ENCODE peak calls at places on chromosomes 7 and 10, in eight cellular contexts. L is adrenal gland; F is stimulated activated CD4-positive, alpha-beta T cell treated with anti-CD3 and anti-CD28 coated beads, Interleukin-4, amount 100 ng/mL, for 48 hours; H is iris pigment epithelial cell; T is endothelial cell; D is AG04449; K is HuH-7; Q is GM10248. X is an unnamed sample.

GRCh38 chr7:90239625-90240228 is 5.2 kb upstream of the CFAP69 start:
- DNase-seq in T (no peak), H (no peak), F (no peak), L (no peak), Q (no peak), D (no peak), K (no peak), X (no peak)

GRCh38 chr7:135742371-135742770 is 6.2 kb downstream of the FAM180A start:
- DNase-seq in H (no peak), F (no peak), D (no peak), Q (no peak), L (no peak), T (no peak), K (no peak), X (no peak)

GRCh38 chr7:158382363-158382988 is 205.1 kb downstream of the PTPRN2 start:
- DNase-seq in H (no peak), T (no peak), K (no peak), F (no peak), D (no peak), Q (no peak), L (no peak), X (no peak)

GRCh38 chr10:106424076-106424475 is 740.4 kb downstream of the SORCS1 start:
- DNase-seq in D (peak; percentile 99), F (no peak), L (no peak), H (peak; percentile 99), Q (no peak), K (no peak), T (no peak), X (no peak)

GRCh38 chr10:10642741-10643280 is 374.9 kb upstream of the CELF2 start:
- DNase-seq in L (peak; percentile 45), K (no peak), F (no peak), T (no peak), D (no peak), H (peak; percentile 29), Q (no peak), X (peak; percentile 76)

GRCh38 chr7:7178081-7178480 is 4.3 kb upstream of the C1GALT1 start:
- DNase-seq in L (no peak), D (no peak), T (no peak), K (no peak), Q (no peak), H (no peak), F (no peak), X (no peak)

GRCh38 chr10:49611815-49612512 is 1.9 kb downstream of the SLC18A3 start:
- DNase-seq in H (no peak), Q (no peak), K (no peak), T (no peak), D (no peak), L (no peak), F (no peak), X (no peak)

GRCh38 chr10:103451091-103451801 is 924 bp downstream of the CALHM2 start:
- DNase-seq in F (peak; percentile 28), H (peak; percentile 13), D (no peak), K (no peak), Q (peak; percentile 53), T (no peak), L (peak; percentile 86), X (peak; percentile 82)

GRCh38 chr10:11936389-11937152 is 106.0 kb downstream of the UPF2 start:
- DNase-seq in D (no peak), K (no peak), F (no peak), H (no peak), L (no peak), T (no peak), Q (no peak), X (no peak)

GRCh38 chr10:47019546-47019945 is 108.3 kb downstream of the PTPN20 start:
- DNase-seq in L (no peak), D (no peak), F (no peak), T (no peak), Q (peak; percentile 4), H (no peak), K (no peak), X (no peak)

GRCh38 chr10:103507235-103508191 is 14.0 kb downstream of the NEURL1 start:
- DNase-seq in T (no peak), H (no peak), D (no peak), Q (peak; percentile 14), L (no peak), K (peak; percentile 48), F (no peak), X (no peak)

GRCh38 chr10:102610499-102610898 is 33.8 kb upstream of the TRIM8 start:
- DNase-seq in L (no peak), Q (no peak), H (peak; percentile 91), T (no peak), D (no peak), K (no peak), F (no peak), X (no peak)